ENCODE peak calls at places on chromosomes 12 and 14, in nine cellular contexts. X is psoas muscle, U is cardiac muscle cell, W is lower lobe of right lung, B is mammary epithelial cell, T is A549, K is endodermal cell, D is stomach, M is suprapubic skin. H is an unnamed sample.

GRCh38 chr14:67420102-67420739 is 8.3 kb upstream of the PLEK2 start:
- DNase-seq in X (peak; percentile 70), U (no peak), W (no peak), B (peak; percentile 14), T (no peak), K (peak; percentile 78), D (no peak), M (no peak), H (peak; percentile 25)

GRCh38 chr12:132330549-132330881 is 1.1 kb upstream of the GALNT9 start:
- DNase-seq in X (no peak), U (no peak), W (no peak), B (no peak), T (no peak), K (no peak), D (no peak), M (no peak), H (no peak)

GRCh38 chr12:90899456-90900182 is 55.4 kb downstream of the CCER1 start:
- DNase-seq in X (no peak), U (no peak), W (no peak), B (peak; percentile 52), T (no peak), K (no peak), D (no peak), M (no peak), H (no peak)

GRCh38 chr12:70849265-70849960 is 71.1 kb downstream of the PTPRR start:
- DNase-seq in X (no peak), U (peak; percentile 92), W (no peak), B (peak; percentile 8), T (peak; percentile 4), K (no peak), D (no peak), M (no peak), H (no peak)

GRCh38 chr12:55830601-55831406 is 1.4 kb upstream of the DNAJC14 start:
- DNase-seq in X (peak; percentile 83), U (peak; percentile 68), W (peak; percentile 79), B (no peak), T (peak; percentile 40), K (peak; percentile 92), D (peak; percentile 67), M (peak; percentile 88), H (peak; percentile 79)

GRCh38 chr14:102891111-102891510 is 31.4 kb upstream of the AMN start:
- DNase-seq in X (no peak), U (no peak), W (no peak), B (no peak), T (no peak), K (no peak), D (no peak), M (no peak), H (no peak)

GRCh38 chr12:104671407-104672095 is 214.8 kb downstream of the CHST11 start:
- DNase-seq in X (peak; percentile 85), U (peak; percentile 69), W (peak; percentile 89), B (peak; percentile 96), T (peak; percentile 89), K (peak; percentile 81), D (peak; percentile 92), M (peak; percentile 89), H (peak; percentile 84)

GRCh38 chr12:114045333-114045732 is 79.2 kb upstream of the RBM19 start:
- DNase-seq in X (no peak), U (no peak), W (no peak), B (no peak), T (no peak), K (no peak), D (no peak), M (no peak), H (no peak)

GRCh38 chr12:64660237-64661018 is 50.1 kb downstream of the RASSF3 start:
- DNase-seq in X (no peak), U (no peak), W (no peak), B (no peak), T (no peak), K (no peak), D (no peak), M (no peak), H (no peak)
- H3K4me1 ChIP-seq in X (peaks cover 19% of the 10 kb centered on the region), U (peaks cover 47% of the 10 kb centered on the region), W (peaks cover 58% of the 10 kb centered on the region), B (peaks cover 9% of the 10 kb centered on the region), T (peaks cover 60% of the 10 kb centered on the region), K (no peaks in the 10 kb centered on the region), D (peaks cover 95% of the 10 kb centered on the region), M (no peaks in the 10 kb centered on the region), H (peaks cover 54% of the 10 kb centered on the region)

GRCh38 chr12:31597066-31597465 is 6.1 kb upstream of the DENND5B start:
- DNase-seq in X (no peak), U (no peak), W (no peak), B (no peak), T (no peak), K (no peak), D (no peak), M (no peak), H (no peak)

GRCh38 chr12:31600252-31600651 is 9.3 kb upstream of the DENND5B start:
- DNase-seq in X (no peak), U (no peak), W (no peak), B (no peak), T (no peak), K (peak; percentile 72), D (no peak), M (no peak), H (no peak)

GRCh38 chr12:31594681-31595080 is 3.7 kb upstream of the DENND5B start:
- DNase-seq in X (no peak), U (peak; percentile 53), W (no peak), B (no peak), T (no peak), K (no peak), D (no peak), M (no peak), H (no peak)

GRCh38 chr12:31600764-31601163 is 9.8 kb upstream of the DENND5B start:
- DNase-seq in X (no peak), U (no peak), W (no peak), B (no peak), T (no peak), K (no peak), D (no peak), M (no peak), H (no peak)

DNA sequence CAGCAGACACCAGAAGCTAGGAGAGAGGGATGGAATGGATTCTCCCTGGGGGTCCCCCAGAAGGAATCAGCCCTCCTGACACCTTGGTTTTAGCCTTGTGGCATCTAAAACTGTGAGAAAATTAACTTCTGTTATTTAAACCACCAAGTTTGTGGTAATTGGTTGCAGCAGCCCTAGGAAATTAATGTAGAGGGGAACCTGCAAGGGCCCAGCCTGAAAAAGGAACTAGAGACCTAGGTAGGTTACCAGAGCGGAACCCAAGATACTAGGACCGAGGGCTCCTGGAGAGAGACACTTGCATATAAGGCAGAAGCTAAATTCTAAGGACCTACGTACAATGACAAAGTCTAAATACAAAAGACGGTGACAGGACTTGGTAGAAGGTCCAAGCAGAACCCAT is 8.1 kb upstream of the DENND5B start:
- DNase-seq in X (no peak), U (no peak), W (no peak), B (no peak), T (no peak), K (no peak), D (no peak), M (no peak), H (no peak)
- H3K27ac ChIP-seq in X (no peak overlapping the region), U (no peak overlapping the region), W (no peak overlapping the region), B (no peak overlapping the region), T (no peak overlapping the region), K (no peak overlapping the region), D (no peak overlapping the region), M (no peak overlapping the region), H (no peak overlapping the region)

DNA sequence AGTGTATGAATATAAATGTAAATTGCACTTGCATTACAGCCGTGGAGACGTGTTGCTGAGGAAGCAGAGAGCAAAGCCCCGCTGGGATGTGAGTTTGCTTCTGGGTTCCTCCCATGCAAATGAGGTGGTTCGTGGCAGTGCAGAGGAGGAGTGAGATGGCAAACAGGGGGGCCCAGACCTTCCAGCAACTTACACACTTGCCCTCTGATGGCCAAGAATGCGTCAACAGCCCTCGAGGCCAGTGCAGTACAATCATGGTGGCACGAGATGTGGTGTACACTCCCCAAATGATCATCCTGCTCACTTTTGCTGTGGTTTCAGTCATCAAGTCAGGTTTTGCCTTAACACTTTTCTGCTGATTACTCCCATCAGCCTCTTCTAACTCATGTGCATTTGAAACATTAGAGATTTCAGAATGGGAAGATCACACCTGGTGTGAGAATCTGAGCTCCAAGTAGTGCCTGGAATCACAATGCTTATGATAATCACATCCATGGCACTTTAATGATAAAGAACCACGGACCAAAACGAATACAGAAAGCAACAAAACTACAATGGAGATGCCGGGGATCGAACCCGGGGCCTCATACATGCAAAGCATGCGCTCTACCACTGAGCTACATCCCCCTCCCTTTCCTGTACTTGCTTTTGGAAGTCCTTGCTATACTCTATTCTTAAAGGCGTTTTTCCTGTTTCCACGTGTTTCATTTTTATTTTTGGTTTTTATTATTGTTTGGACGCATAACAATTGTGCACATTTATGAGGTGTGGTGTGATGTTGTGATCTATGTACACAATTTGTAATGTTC is 7.0 kb upstream of the UBC start:
- DNase-seq in X (no peak), U (peak; percentile 66), W (peak; percentile 69), B (peak; percentile 74), T (no peak), K (peak; percentile 91), D (peak; percentile 63), M (no peak), H (peak; percentile 44)
- TF ChIP-seq CTCF in X (no peak), U (no peak), W (no peak), B (no peak), T (no peak), K (no peak), D (no peak), M (no peak), H (no peak)

GRCh38 chr12:124490584-124491305 is 76.7 kb downstream of the NCOR2 start:
- DNase-seq in X (peak; percentile 93), U (peak; percentile 94), W (peak; percentile 82), B (no peak), T (no peak), K (no peak), D (peak; percentile 96), M (no peak), H (peak; percentile 90)
- H3K4me1 ChIP-seq in X (peaks cover 41% of the 10 kb centered on the region), U (peaks cover 66% of the 10 kb centered on the region), W (peaks cover 23% of the 10 kb centered on the region), B (peaks cover 4% of the 10 kb centered on the region), T (no peaks in the 10 kb centered on the region), K (no peaks in the 10 kb centered on the region), D (peaks cover 43% of the 10 kb centered on the region), M (peaks cover 15% of the 10 kb centered on the region), H (peaks cover 82% of the 10 kb centered on the region)

DNA sequence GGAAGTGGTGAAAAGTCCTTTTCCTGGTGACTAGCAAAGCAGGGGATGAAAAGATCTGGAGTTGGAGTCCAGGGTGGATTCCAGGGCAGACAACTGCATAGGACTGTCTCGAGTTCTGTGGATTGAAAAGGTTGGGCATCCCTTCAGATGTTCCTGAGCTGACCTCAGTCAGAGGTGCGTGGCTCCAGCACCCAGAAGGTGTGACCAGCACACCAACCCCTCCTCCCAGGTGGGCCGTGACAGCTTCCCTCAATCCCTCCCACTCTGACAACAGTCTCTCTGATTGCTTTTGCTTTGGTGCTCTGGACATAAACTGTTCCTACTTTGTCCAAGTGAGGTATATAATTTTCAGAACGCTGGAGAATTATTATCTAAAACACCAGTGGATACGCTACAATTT is 88.1 kb downstream of the DAD1 start:
- DNase-seq in X (peak; percentile 49), U (no peak), W (no peak), B (no peak), T (no peak), K (no peak), D (no peak), M (no peak), H (no peak)
- H3K27ac ChIP-seq in X (no peak overlapping the region), U (no peak overlapping the region), W (no peak overlapping the region), B (no peak overlapping the region), T (no peak overlapping the region), K (no peak overlapping the region), D (no peak overlapping the region), M (no peak overlapping the region), H (no peak overlapping the region)

GRCh38 chr12:123150804-123151678 is at the start of gene PITPNM2:
- DNase-seq in X (peak; percentile 81), U (peak; percentile 91), W (peak; percentile 77), B (peak; percentile 57), T (peak; percentile 57), K (peak; percentile 84), D (peak; percentile 67), M (no peak), H (peak; percentile 50)
- TF ChIP-seq CTCF in X (peak; percentile 49), U (no peak), W (no peak), B (no peak), T (peak; percentile 49), K (peak; percentile 21), D (no peak), M (no peak), H (peak; percentile 42)